ENCODE peak calls at places on chromosomes 13 and 19, in five cellular contexts. One of them, this sample, is unnamed.

GRCh38 chr13:20351279-20352022 is 119.3 kb upstream of the GJB6 start:
- DNase-seq in HTR-8/SVneo: no peak
- DNase-seq in colonic mucosa: no peak
- DNase-seq in small intestine: no peak
- DNase-seq in EL: peak; percentile 74
- DNase-seq in this sample: no peak

GRCh38 chr19:55251296-55252081 is 7.3 kb downstream of the PPP6R1 start:
- DNase-seq in HTR-8/SVneo: no peak
- DNase-seq in colonic mucosa: peak; percentile 76
- DNase-seq in small intestine: no peak
- DNase-seq in EL: peak; percentile 26
- DNase-seq in this sample: no peak

GRCh38 chr19:33678796-33679195 is 57.0 kb downstream of the CHST8 start:
- DNase-seq in HTR-8/SVneo: no peak
- DNase-seq in colonic mucosa: no peak
- DNase-seq in small intestine: no peak
- DNase-seq in EL: no peak
- DNase-seq in this sample: peak; percentile 39

GRCh38 chr13:50511877-50512332 is 331.6 kb downstream of the DLEU7 start:
- DNase-seq in HTR-8/SVneo: no peak
- DNase-seq in colonic mucosa: peak; percentile 31
- DNase-seq in small intestine: peak; percentile 38
- DNase-seq in EL: no peak
- DNase-seq in this sample: no peak

GRCh38 chr19:18340990-18341868 is 831 bp downstream of the PGPEP1 start:
- DNase-seq in HTR-8/SVneo: peak; percentile 68
- DNase-seq in colonic mucosa: peak; percentile 82
- DNase-seq in small intestine: peak; percentile 85
- DNase-seq in EL: peak; percentile 69
- DNase-seq in this sample: no peak

GRCh38 chr19:39160523-39160861 is 34.9 kb downstream of the PAK4 start:
- DNase-seq in HTR-8/SVneo: no peak
- DNase-seq in colonic mucosa: no peak
- DNase-seq in small intestine: no peak
- DNase-seq in EL: no peak
- DNase-seq in this sample: no peak

GRCh38 chr13:99721606-99722384 is 220.5 kb downstream of the TM9SF2 start:
- DNase-seq in HTR-8/SVneo: no peak
- DNase-seq in colonic mucosa: no peak
- DNase-seq in small intestine: no peak
- DNase-seq in EL: no peak
- DNase-seq in this sample: no peak

GRCh38 chr13:73210218-73210883 is 151.5 kb downstream of the KLF5 start:
- DNase-seq in HTR-8/SVneo: no peak
- DNase-seq in colonic mucosa: no peak
- DNase-seq in small intestine: peak; percentile 71
- DNase-seq in EL: no peak
- DNase-seq in this sample: no peak

GRCh38 chr13:25406377-25406776 is 34.6 kb downstream of the ATP8A2 start:
- DNase-seq in HTR-8/SVneo: no peak
- DNase-seq in colonic mucosa: no peak
- DNase-seq in small intestine: no peak
- DNase-seq in EL: peak; percentile 2
- DNase-seq in this sample: no peak

GRCh38 chr19:46040952-46041500 is at the start of gene IGFL4:
- DNase-seq in HTR-8/SVneo: no peak
- DNase-seq in colonic mucosa: no peak
- DNase-seq in small intestine: peak; percentile 49
- DNase-seq in EL: peak; percentile 15
- DNase-seq in this sample: no peak

GRCh38 chr13:96780105-96780504 is 214.2 kb downstream of the OXGR1 start:
- DNase-seq in HTR-8/SVneo: no peak
- DNase-seq in colonic mucosa: no peak
- DNase-seq in small intestine: no peak
- DNase-seq in EL: no peak
- DNase-seq in this sample: no peak

GRCh38 chr19:12985049-12985776 is 10.1 kb upstream of the NFIX start:
- DNase-seq in HTR-8/SVneo: no peak
- DNase-seq in colonic mucosa: peak; percentile 87
- DNase-seq in small intestine: peak; percentile 92
- DNase-seq in EL: peak; percentile 20
- DNase-seq in this sample: peak; percentile 75

GRCh38 chr13:64688893-64689677 is 2541.1 kb downstream of the PCDH9 start:
- DNase-seq in HTR-8/SVneo: peak; percentile 1
- DNase-seq in colonic mucosa: no peak
- DNase-seq in small intestine: no peak
- DNase-seq in EL: peak; percentile 59
- DNase-seq in this sample: no peak

GRCh38 chr19:12000152-12000981 is 35.1 kb downstream of the ZNF433 start:
- DNase-seq in HTR-8/SVneo: no peak
- DNase-seq in colonic mucosa: no peak
- DNase-seq in small intestine: no peak
- DNase-seq in EL: peak; percentile 20
- DNase-seq in this sample: no peak

GRCh38 chr13:99028890-99029289 is 51.0 kb upstream of the DOCK9 start:
- DNase-seq in HTR-8/SVneo: no peak
- DNase-seq in colonic mucosa: peak; percentile 27
- DNase-seq in small intestine: peak; percentile 34
- DNase-seq in EL: peak; percentile 9
- DNase-seq in this sample: no peak

GRCh38 chr13:94613051-94613450 is 11.4 kb downstream of the GPR180 start:
- DNase-seq in HTR-8/SVneo: no peak
- DNase-seq in colonic mucosa: no peak
- DNase-seq in small intestine: no peak
- DNase-seq in EL: no peak
- DNase-seq in this sample: no peak

GRCh38 chr19:5130371-5131030 is 161.6 kb downstream of the KDM4B start:
- DNase-seq in HTR-8/SVneo: no peak
- DNase-seq in colonic mucosa: no peak
- DNase-seq in small intestine: no peak
- DNase-seq in EL: no peak
- DNase-seq in this sample: no peak

GRCh38 chr13:110913322-110913721 is 1.5 kb downstream of the ANKRD10 start:
- DNase-seq in HTR-8/SVneo: no peak
- DNase-seq in colonic mucosa: peak; percentile 80
- DNase-seq in small intestine: peak; percentile 79
- DNase-seq in EL: no peak
- DNase-seq in this sample: no peak

GRCh38 chr19:56692496-56692895 is 20.9 kb upstream of the ZNF835 start:
- DNase-seq in HTR-8/SVneo: no peak
- DNase-seq in colonic mucosa: no peak
- DNase-seq in small intestine: no peak
- DNase-seq in EL: no peak
- DNase-seq in this sample: peak; percentile 55

GRCh38 chr19:19186742-19187141 is 5.2 kb downstream of the BORCS8 start:
- DNase-seq in HTR-8/SVneo: no peak
- DNase-seq in colonic mucosa: no peak
- DNase-seq in small intestine: no peak
- DNase-seq in EL: no peak
- DNase-seq in this sample: no peak

GRCh38 chr19:3923096-3923758 is 9.6 kb upstream of the NMRK2 start:
- DNase-seq in HTR-8/SVneo: no peak
- DNase-seq in colonic mucosa: no peak
- DNase-seq in small intestine: no peak
- DNase-seq in EL: no peak
- DNase-seq in this sample: no peak

GRCh38 chr19:55141696-55142095 is 7.3 kb downstream of the TNNT1 start:
- DNase-seq in HTR-8/SVneo: no peak
- DNase-seq in colonic mucosa: no peak
- DNase-seq in small intestine: no peak
- DNase-seq in EL: no peak
- DNase-seq in this sample: no peak

This sample was measured in frontal cortex.